ENCODE peak calls at places on chromosomes 1 and 21, in six cellular contexts. One of them, this sample, is unnamed.
A peak's percentile ranks its signal among the peaks of the same experiment; 100 is the strongest.

GRCh38 chr21:32329776-32330175 is 31.1 kb downstream of the MRAP start:
- DNase-seq in stimulated activated naive CD8-positive, alpha-beta T cell treated with anti-CD3 and anti-CD28 coated beads, Interleukin-15, Interleukin-2, amounts not matched to agents 100 U/mL and 50 U/mL, for 24 hours: no peak
- DNase-seq in MV-4-11: no peak
- DNase-seq in stimulated activated CD8-positive, alpha-beta memory T cell treated with anti-CD3 and anti-CD28 coated beads, Interleukin-15, amount 100 ng/mL, for 48 hours: no peak
- DNase-seq in GM06990: no peak
- DNase-seq in fibroblast of the conjunctiva: no peak
- DNase-seq in this sample: peak; percentile 68

GRCh38 chr1:38082678-38083317 is 36.2 kb upstream of the POU3F1 start:
- DNase-seq in stimulated activated CD8-positive, alpha-beta memory T cell treated with anti-CD3 and anti-CD28 coated beads, Interleukin-15, amount 100 ng/mL, for 48 hours: no peak
- DNase-seq in GM06990: no peak
- DNase-seq in stimulated activated naive CD8-positive, alpha-beta T cell treated with anti-CD3 and anti-CD28 coated beads, Interleukin-15, Interleukin-2, amounts not matched to agents 100 U/mL and 50 U/mL, for 24 hours: no peak
- DNase-seq in MV-4-11: no peak
- DNase-seq in fibroblast of the conjunctiva: no peak
- DNase-seq in this sample: no peak

GRCh38 chr1:108570128-108570527 is 10.2 kb downstream of the EEIG2 start:
- DNase-seq in stimulated activated CD8-positive, alpha-beta memory T cell treated with anti-CD3 and anti-CD28 coated beads, Interleukin-15, amount 100 ng/mL, for 48 hours: no peak
- DNase-seq in GM06990: no peak
- DNase-seq in stimulated activated naive CD8-positive, alpha-beta T cell treated with anti-CD3 and anti-CD28 coated beads, Interleukin-15, Interleukin-2, amounts not matched to agents 100 U/mL and 50 U/mL, for 24 hours: no peak
- DNase-seq in MV-4-11: peak; percentile 72
- DNase-seq in fibroblast of the conjunctiva: no peak
- DNase-seq in this sample: peak; percentile 16

GRCh38 chr1:6006882-6007281 is 14.7 kb upstream of the NPHP4 start:
- DNase-seq in stimulated activated naive CD8-positive, alpha-beta T cell treated with anti-CD3 and anti-CD28 coated beads, Interleukin-15, Interleukin-2, amounts not matched to agents 100 U/mL and 50 U/mL, for 24 hours: no peak
- DNase-seq in GM06990: no peak
- DNase-seq in fibroblast of the conjunctiva: no peak
- DNase-seq in MV-4-11: no peak
- DNase-seq in stimulated activated CD8-positive, alpha-beta memory T cell treated with anti-CD3 and anti-CD28 coated beads, Interleukin-15, amount 100 ng/mL, for 48 hours: no peak
- DNase-seq in this sample: no peak

GRCh38 chr1:171311771-171312558 is 2.0 kb upstream of the FMO4 start:
- DNase-seq in fibroblast of the conjunctiva: no peak
- DNase-seq in GM06990: no peak
- DNase-seq in stimulated activated CD8-positive, alpha-beta memory T cell treated with anti-CD3 and anti-CD28 coated beads, Interleukin-15, amount 100 ng/mL, for 48 hours: no peak
- DNase-seq in MV-4-11: no peak
- DNase-seq in stimulated activated naive CD8-positive, alpha-beta T cell treated with anti-CD3 and anti-CD28 coated beads, Interleukin-15, Interleukin-2, amounts not matched to agents 100 U/mL and 50 U/mL, for 24 hours: no peak
- DNase-seq in this sample: no peak

GRCh38 chr1:13807213-13807612 is 107.2 kb downstream of the PRDM2 start:
- DNase-seq in GM06990: no peak
- DNase-seq in stimulated activated CD8-positive, alpha-beta memory T cell treated with anti-CD3 and anti-CD28 coated beads, Interleukin-15, amount 100 ng/mL, for 48 hours: no peak
- DNase-seq in fibroblast of the conjunctiva: no peak
- DNase-seq in MV-4-11: peak; percentile 7
- DNase-seq in stimulated activated naive CD8-positive, alpha-beta T cell treated with anti-CD3 and anti-CD28 coated beads, Interleukin-15, Interleukin-2, amounts not matched to agents 100 U/mL and 50 U/mL, for 24 hours: peak; percentile 18
- DNase-seq in this sample: peak; percentile 58

GRCh38 chr1:212638419-212639151 is 30.0 kb downstream of the ATF3 start:
- DNase-seq in GM06990: no peak
- DNase-seq in MV-4-11: peak; percentile 36
- DNase-seq in stimulated activated CD8-positive, alpha-beta memory T cell treated with anti-CD3 and anti-CD28 coated beads, Interleukin-15, amount 100 ng/mL, for 48 hours: no peak
- DNase-seq in fibroblast of the conjunctiva: peak; percentile 42
- DNase-seq in stimulated activated naive CD8-positive, alpha-beta T cell treated with anti-CD3 and anti-CD28 coated beads, Interleukin-15, Interleukin-2, amounts not matched to agents 100 U/mL and 50 U/mL, for 24 hours: no peak
- DNase-seq in this sample: peak; percentile 41

GRCh38 chr1:23609971-23610370 is 50.7 kb upstream of the ID3 start:
- DNase-seq in stimulated activated naive CD8-positive, alpha-beta T cell treated with anti-CD3 and anti-CD28 coated beads, Interleukin-15, Interleukin-2, amounts not matched to agents 100 U/mL and 50 U/mL, for 24 hours: no peak
- DNase-seq in stimulated activated CD8-positive, alpha-beta memory T cell treated with anti-CD3 and anti-CD28 coated beads, Interleukin-15, amount 100 ng/mL, for 48 hours: no peak
- DNase-seq in MV-4-11: no peak
- DNase-seq in GM06990: no peak
- DNase-seq in fibroblast of the conjunctiva: no peak
- DNase-seq in this sample: no peak

GRCh38 chr1:219544163-219544846 is 68.6 kb downstream of the ZC3H11B start:
- DNase-seq in stimulated activated CD8-positive, alpha-beta memory T cell treated with anti-CD3 and anti-CD28 coated beads, Interleukin-15, amount 100 ng/mL, for 48 hours: no peak
- DNase-seq in MV-4-11: no peak
- DNase-seq in stimulated activated naive CD8-positive, alpha-beta T cell treated with anti-CD3 and anti-CD28 coated beads, Interleukin-15, Interleukin-2, amounts not matched to agents 100 U/mL and 50 U/mL, for 24 hours: no peak
- DNase-seq in fibroblast of the conjunctiva: no peak
- DNase-seq in GM06990: no peak
- DNase-seq in this sample: no peak

GRCh38 chr1:25186608-25187007 is 45.7 kb downstream of the SYF2 start:
- DNase-seq in fibroblast of the conjunctiva: no peak
- DNase-seq in stimulated activated naive CD8-positive, alpha-beta T cell treated with anti-CD3 and anti-CD28 coated beads, Interleukin-15, Interleukin-2, amounts not matched to agents 100 U/mL and 50 U/mL, for 24 hours: no peak
- DNase-seq in stimulated activated CD8-positive, alpha-beta memory T cell treated with anti-CD3 and anti-CD28 coated beads, Interleukin-15, amount 100 ng/mL, for 48 hours: no peak
- DNase-seq in GM06990: no peak
- DNase-seq in MV-4-11: no peak
- DNase-seq in this sample: no peak

GRCh38 chr21:45449658-45450502 is 44.9 kb downstream of the COL18A1 start:
- DNase-seq in fibroblast of the conjunctiva: no peak
- DNase-seq in stimulated activated naive CD8-positive, alpha-beta T cell treated with anti-CD3 and anti-CD28 coated beads, Interleukin-15, Interleukin-2, amounts not matched to agents 100 U/mL and 50 U/mL, for 24 hours: no peak
- DNase-seq in GM06990: no peak
- DNase-seq in stimulated activated CD8-positive, alpha-beta memory T cell treated with anti-CD3 and anti-CD28 coated beads, Interleukin-15, amount 100 ng/mL, for 48 hours: no peak
- DNase-seq in MV-4-11: peak; percentile 28
- DNase-seq in this sample: no peak

GRCh38 chr1:91883470-91883869 is 2.5 kb downstream of the TGFBR3 start:
- DNase-seq in stimulated activated naive CD8-positive, alpha-beta T cell treated with anti-CD3 and anti-CD28 coated beads, Interleukin-15, Interleukin-2, amounts not matched to agents 100 U/mL and 50 U/mL, for 24 hours: no peak
- DNase-seq in GM06990: no peak
- DNase-seq in stimulated activated CD8-positive, alpha-beta memory T cell treated with anti-CD3 and anti-CD28 coated beads, Interleukin-15, amount 100 ng/mL, for 48 hours: no peak
- DNase-seq in fibroblast of the conjunctiva: no peak
- DNase-seq in MV-4-11: no peak
- DNase-seq in this sample: peak; percentile 46

GRCh38 chr1:87513270-87513669 is 184.6 kb downstream of the LMO4 start:
- DNase-seq in GM06990: no peak
- DNase-seq in MV-4-11: no peak
- DNase-seq in fibroblast of the conjunctiva: no peak
- DNase-seq in stimulated activated CD8-positive, alpha-beta memory T cell treated with anti-CD3 and anti-CD28 coated beads, Interleukin-15, amount 100 ng/mL, for 48 hours: no peak
- DNase-seq in stimulated activated naive CD8-positive, alpha-beta T cell treated with anti-CD3 and anti-CD28 coated beads, Interleukin-15, Interleukin-2, amounts not matched to agents 100 U/mL and 50 U/mL, for 24 hours: no peak
- DNase-seq in this sample: peak; percentile 57

GRCh38 chr1:161707503-161707902 is 474 bp downstream of the FCRLA start:
- DNase-seq in GM06990: no peak
- DNase-seq in stimulated activated naive CD8-positive, alpha-beta T cell treated with anti-CD3 and anti-CD28 coated beads, Interleukin-15, Interleukin-2, amounts not matched to agents 100 U/mL and 50 U/mL, for 24 hours: no peak
- DNase-seq in MV-4-11: no peak
- DNase-seq in fibroblast of the conjunctiva: no peak
- DNase-seq in stimulated activated CD8-positive, alpha-beta memory T cell treated with anti-CD3 and anti-CD28 coated beads, Interleukin-15, amount 100 ng/mL, for 48 hours: no peak
- DNase-seq in this sample: no peak

GRCh38 chr1:56798053-56798471 is 21.1 kb downstream of the FYB2 start:
- DNase-seq in MV-4-11: no peak
- DNase-seq in GM06990: no peak
- DNase-seq in stimulated activated naive CD8-positive, alpha-beta T cell treated with anti-CD3 and anti-CD28 coated beads, Interleukin-15, Interleukin-2, amounts not matched to agents 100 U/mL and 50 U/mL, for 24 hours: no peak
- DNase-seq in stimulated activated CD8-positive, alpha-beta memory T cell treated with anti-CD3 and anti-CD28 coated beads, Interleukin-15, amount 100 ng/mL, for 48 hours: no peak
- DNase-seq in fibroblast of the conjunctiva: no peak
- DNase-seq in this sample: peak; percentile 30

GRCh38 chr1:35122311-35122710 is 43.1 kb downstream of the ZMYM1 start:
- DNase-seq in MV-4-11: no peak
- DNase-seq in fibroblast of the conjunctiva: no peak
- DNase-seq in stimulated activated naive CD8-positive, alpha-beta T cell treated with anti-CD3 and anti-CD28 coated beads, Interleukin-15, Interleukin-2, amounts not matched to agents 100 U/mL and 50 U/mL, for 24 hours: no peak
- DNase-seq in GM06990: no peak
- DNase-seq in stimulated activated CD8-positive, alpha-beta memory T cell treated with anti-CD3 and anti-CD28 coated beads, Interleukin-15, amount 100 ng/mL, for 48 hours: no peak
- DNase-seq in this sample: no peak

GRCh38 chr1:116228501-116228900 is 117.3 kb downstream of the MAB21L3 start:
- DNase-seq in stimulated activated CD8-positive, alpha-beta memory T cell treated with anti-CD3 and anti-CD28 coated beads, Interleukin-15, amount 100 ng/mL, for 48 hours: no peak
- DNase-seq in stimulated activated naive CD8-positive, alpha-beta T cell treated with anti-CD3 and anti-CD28 coated beads, Interleukin-15, Interleukin-2, amounts not matched to agents 100 U/mL and 50 U/mL, for 24 hours: no peak
- DNase-seq in GM06990: no peak
- DNase-seq in MV-4-11: peak; percentile 83
- DNase-seq in fibroblast of the conjunctiva: no peak
- DNase-seq in this sample: no peak

GRCh38 chr1:150065184-150065871 is 2.2 kb upstream of the VPS45 start:
- DNase-seq in stimulated activated naive CD8-positive, alpha-beta T cell treated with anti-CD3 and anti-CD28 coated beads, Interleukin-15, Interleukin-2, amounts not matched to agents 100 U/mL and 50 U/mL, for 24 hours: no peak
- DNase-seq in MV-4-11: peak; percentile 69
- DNase-seq in stimulated activated CD8-positive, alpha-beta memory T cell treated with anti-CD3 and anti-CD28 coated beads, Interleukin-15, amount 100 ng/mL, for 48 hours: no peak
- DNase-seq in GM06990: no peak
- DNase-seq in fibroblast of the conjunctiva: no peak
- DNase-seq in this sample: peak; percentile 33

GRCh38 chr1:7005762-7006161 is 220.5 kb downstream of the CAMTA1 start:
- DNase-seq in stimulated activated naive CD8-positive, alpha-beta T cell treated with anti-CD3 and anti-CD28 coated beads, Interleukin-15, Interleukin-2, amounts not matched to agents 100 U/mL and 50 U/mL, for 24 hours: no peak
- DNase-seq in GM06990: no peak
- DNase-seq in MV-4-11: no peak
- DNase-seq in fibroblast of the conjunctiva: no peak
- DNase-seq in stimulated activated CD8-positive, alpha-beta memory T cell treated with anti-CD3 and anti-CD28 coated beads, Interleukin-15, amount 100 ng/mL, for 48 hours: no peak
- DNase-seq in this sample: no peak

GRCh38 chr1:107877749-107878148 is 87.2 kb downstream of the VAV3 start:
- DNase-seq in GM06990: no peak
- DNase-seq in MV-4-11: peak; percentile 69
- DNase-seq in fibroblast of the conjunctiva: no peak
- DNase-seq in stimulated activated CD8-positive, alpha-beta memory T cell treated with anti-CD3 and anti-CD28 coated beads, Interleukin-15, amount 100 ng/mL, for 48 hours: no peak
- DNase-seq in stimulated activated naive CD8-positive, alpha-beta T cell treated with anti-CD3 and anti-CD28 coated beads, Interleukin-15, Interleukin-2, amounts not matched to agents 100 U/mL and 50 U/mL, for 24 hours: no peak
- DNase-seq in this sample: no peak

GRCh38 chr1:94527447-94528031 is 14.0 kb downstream of the F3 start:
- DNase-seq in stimulated activated CD8-positive, alpha-beta memory T cell treated with anti-CD3 and anti-CD28 coated beads, Interleukin-15, amount 100 ng/mL, for 48 hours: no peak
- DNase-seq in MV-4-11: peak; percentile 60
- DNase-seq in fibroblast of the conjunctiva: no peak
- DNase-seq in stimulated activated naive CD8-positive, alpha-beta T cell treated with anti-CD3 and anti-CD28 coated beads, Interleukin-15, Interleukin-2, amounts not matched to agents 100 U/mL and 50 U/mL, for 24 hours: no peak
- DNase-seq in GM06990: no peak
- DNase-seq in this sample: no peak

GRCh38 chr1:196105901-196106300 is 502.3 kb downstream of the KCNT2 start:
- DNase-seq in MV-4-11: no peak
- DNase-seq in GM06990: no peak
- DNase-seq in stimulated activated naive CD8-positive, alpha-beta T cell treated with anti-CD3 and anti-CD28 coated beads, Interleukin-15, Interleukin-2, amounts not matched to agents 100 U/mL and 50 U/mL, for 24 hours: no peak
- DNase-seq in fibroblast of the conjunctiva: no peak
- DNase-seq in stimulated activated CD8-positive, alpha-beta memory T cell treated with anti-CD3 and anti-CD28 coated beads, Interleukin-15, amount 100 ng/mL, for 48 hours: no peak
- DNase-seq in this sample: no peak

GRCh38 chr1:176559474-176560390 is 96.8 kb downstream of the PAPPA2 start:
- DNase-seq in fibroblast of the conjunctiva: peak; percentile 49
- DNase-seq in stimulated activated naive CD8-positive, alpha-beta T cell treated with anti-CD3 and anti-CD28 coated beads, Interleukin-15, Interleukin-2, amounts not matched to agents 100 U/mL and 50 U/mL, for 24 hours: peak; percentile 19
- DNase-seq in GM06990: no peak
- DNase-seq in MV-4-11: peak; percentile 31
- DNase-seq in stimulated activated CD8-positive, alpha-beta memory T cell treated with anti-CD3 and anti-CD28 coated beads, Interleukin-15, amount 100 ng/mL, for 48 hours: no peak
- DNase-seq in this sample: peak; percentile 51

GRCh38 chr1:227766015-227766634 is 30.9 kb downstream of the SNAP47 start:
- DNase-seq in stimulated activated naive CD8-positive, alpha-beta T cell treated with anti-CD3 and anti-CD28 coated beads, Interleukin-15, Interleukin-2, amounts not matched to agents 100 U/mL and 50 U/mL, for 24 hours: peak; percentile 74
- DNase-seq in MV-4-11: peak; percentile 69
- DNase-seq in fibroblast of the conjunctiva: no peak
- DNase-seq in GM06990: no peak
- DNase-seq in stimulated activated CD8-positive, alpha-beta memory T cell treated with anti-CD3 and anti-CD28 coated beads, Interleukin-15, amount 100 ng/mL, for 48 hours: peak; percentile 76
- DNase-seq in this sample: peak; percentile 23

GRCh38 chr21:31413698-31414097 is 69.6 kb upstream of the TIAM1 start:
- DNase-seq in fibroblast of the conjunctiva: no peak
- DNase-seq in stimulated activated naive CD8-positive, alpha-beta T cell treated with anti-CD3 and anti-CD28 coated beads, Interleukin-15, Interleukin-2, amounts not matched to agents 100 U/mL and 50 U/mL, for 24 hours: no peak
- DNase-seq in MV-4-11: no peak
- DNase-seq in GM06990: no peak
- DNase-seq in stimulated activated CD8-positive, alpha-beta memory T cell treated with anti-CD3 and anti-CD28 coated beads, Interleukin-15, amount 100 ng/mL, for 48 hours: no peak
- DNase-seq in this sample: no peak

GRCh38 chr1:231596337-231596791 is 30.2 kb upstream of the DISC1 start:
- DNase-seq in stimulated activated CD8-positive, alpha-beta memory T cell treated with anti-CD3 and anti-CD28 coated beads, Interleukin-15, amount 100 ng/mL, for 48 hours: no peak
- DNase-seq in fibroblast of the conjunctiva: no peak
- DNase-seq in GM06990: no peak
- DNase-seq in stimulated activated naive CD8-positive, alpha-beta T cell treated with anti-CD3 and anti-CD28 coated beads, Interleukin-15, Interleukin-2, amounts not matched to agents 100 U/mL and 50 U/mL, for 24 hours: no peak
- DNase-seq in MV-4-11: no peak
- DNase-seq in this sample: no peak

GRCh38 chr1:85816606-85817005 is 108.4 kb upstream of the ZNHIT6 start:
- DNase-seq in stimulated activated CD8-positive, alpha-beta memory T cell treated with anti-CD3 and anti-CD28 coated beads, Interleukin-15, amount 100 ng/mL, for 48 hours: no peak
- DNase-seq in fibroblast of the conjunctiva: no peak
- DNase-seq in MV-4-11: no peak
- DNase-seq in stimulated activated naive CD8-positive, alpha-beta T cell treated with anti-CD3 and anti-CD28 coated beads, Interleukin-15, Interleukin-2, amounts not matched to agents 100 U/mL and 50 U/mL, for 24 hours: no peak
- DNase-seq in GM06990: no peak
- DNase-seq in this sample: no peak

GRCh38 chr1:6630027-6630426 is 5.4 kb downstream of the THAP3 start:
- DNase-seq in MV-4-11: no peak
- DNase-seq in stimulated activated naive CD8-positive, alpha-beta T cell treated with anti-CD3 and anti-CD28 coated beads, Interleukin-15, Interleukin-2, amounts not matched to agents 100 U/mL and 50 U/mL, for 24 hours: no peak
- DNase-seq in fibroblast of the conjunctiva: no peak
- DNase-seq in GM06990: no peak
- DNase-seq in stimulated activated CD8-positive, alpha-beta memory T cell treated with anti-CD3 and anti-CD28 coated beads, Interleukin-15, amount 100 ng/mL, for 48 hours: no peak
- DNase-seq in this sample: no peak

GRCh38 chr1:107990606-107991005 is 25.6 kb upstream of the VAV3 start:
- DNase-seq in fibroblast of the conjunctiva: no peak
- DNase-seq in MV-4-11: no peak
- DNase-seq in stimulated activated naive CD8-positive, alpha-beta T cell treated with anti-CD3 and anti-CD28 coated beads, Interleukin-15, Interleukin-2, amounts not matched to agents 100 U/mL and 50 U/mL, for 24 hours: no peak
- DNase-seq in GM06990: no peak
- DNase-seq in stimulated activated CD8-positive, alpha-beta memory T cell treated with anti-CD3 and anti-CD28 coated beads, Interleukin-15, amount 100 ng/mL, for 48 hours: no peak
- DNase-seq in this sample: no peak